ENCODE peak calls at places on chromosome 5, in nine cellular contexts. O is nephron progenitor cell, B is AG04450, U is endothelial cell, P is transverse colon, D is GM12865, J is heart right ventricle, G is foreskin keratinocyte, M is body of pancreas. F is an unnamed sample.

GRCh38 chr5:157549283-157549629 is 26.3 kb downstream of the ADAM19 start:
- DNase-seq in O (no peak), B (no peak), U (no peak), P (no peak), D (no peak), J (no peak), G (no peak), M (no peak), F (no peak)

GRCh38 chr5:37208883-37209808 is 40.0 kb downstream of the CPLANE1 start:
- DNase-seq in O (no peak), B (no peak), U (no peak), P (no peak), D (peak; percentile 64), J (peak; percentile 51), G (no peak), M (no peak), F (peak; percentile 76)

GRCh38 chr5:137667341-137667740 is 68.5 kb downstream of the KLHL3 start:
- DNase-seq in O (no peak), B (no peak), U (no peak), P (no peak), D (no peak), J (no peak), G (no peak), M (no peak), F (no peak)

GRCh38 chr5:56700711-56701110 is 114.6 kb upstream of the MAP3K1 start:
- DNase-seq in O (no peak), B (no peak), U (no peak), P (no peak), D (no peak), J (no peak), G (no peak), M (no peak), F (no peak)

GRCh38 chr5:171357843-171358242 is 29.8 kb upstream of the NPM1 start:
- DNase-seq in O (no peak), B (no peak), U (no peak), P (no peak), D (no peak), J (no peak), G (no peak), M (no peak), F (no peak)

GRCh38 chr5:135625061-135625460 is 46.3 kb upstream of the CXCL14 start:
- DNase-seq in O (no peak), B (no peak), U (no peak), P (no peak), D (no peak), J (no peak), G (no peak), M (no peak), F (no peak)

GRCh38 chr5:93582677-93583524 is at the start of gene NR2F1:
- DNase-seq in O (peak; percentile 80), B (peak; percentile 99), U (no peak), P (peak; percentile 55), D (peak; percentile 57), J (peak; percentile 36), G (no peak), M (peak; percentile 67), F (peak; percentile 47)

GRCh38 chr5:149062371-149063016 is 368 bp downstream of the SH3TC2 start:
- DNase-seq in O (no peak), B (no peak), U (peak; percentile 8), P (peak; percentile 45), D (no peak), J (peak; percentile 71), G (peak; percentile 97), M (no peak), F (no peak)

GRCh38 chr5:86095106-86095505 is 522.6 kb upstream of the COX7C start:
- DNase-seq in O (no peak), B (no peak), U (no peak), P (no peak), D (no peak), J (no peak), G (no peak), M (no peak), F (no peak)

GRCh38 chr5:14216902-14217301 is 73.8 kb downstream of the TRIO start:
- DNase-seq in O (no peak), B (no peak), U (no peak), P (no peak), D (no peak), J (no peak), G (no peak), M (no peak), F (no peak)

GRCh38 chr5:73633060-73633459 is 7.1 kb downstream of the ARHGEF28 start:
- DNase-seq in O (no peak), B (no peak), U (no peak), P (no peak), D (peak; percentile 51), J (no peak), G (no peak), M (no peak), F (no peak)

GRCh38 chr5:64229163-64229774 is 63.6 kb downstream of the RNF180 start:
- DNase-seq in O (no peak), B (no peak), U (no peak), P (no peak), D (peak; percentile 23), J (no peak), G (no peak), M (no peak), F (peak; percentile 66)

GRCh38 chr5:168699002-168699401 is 119.8 kb upstream of the PANK3 start:
- DNase-seq in O (no peak), B (no peak), U (no peak), P (no peak), D (no peak), J (peak; percentile 55), G (no peak), M (no peak), F (no peak)

GRCh38 chr5:76622076-76622475 is 1.1 kb downstream of the F2RL2 start:
- DNase-seq in O (no peak), B (no peak), U (no peak), P (no peak), D (no peak), J (no peak), G (no peak), M (no peak), F (no peak)

GRCh38 chr5:124365491-124365890 is 380.9 kb downstream of the ZNF608 start:
- DNase-seq in O (peak; percentile 8), B (no peak), U (no peak), P (no peak), D (no peak), J (no peak), G (no peak), M (no peak), F (no peak)

GRCh38 chr5:62268239-62268638 is 37.8 kb upstream of the KIF2A start:
- DNase-seq in O (no peak), B (no peak), U (no peak), P (no peak), D (no peak), J (no peak), G (peak; percentile 72), M (peak; percentile 54), F (no peak)

GRCh38 chr5:72658161-72658560 is 151.0 kb upstream of the ZNF366 start:
- DNase-seq in O (no peak), B (no peak), U (no peak), P (no peak), D (no peak), J (no peak), G (peak; percentile 14), M (no peak), F (no peak)

GRCh38 chr5:40446910-40447309 is 232.8 kb upstream of the PTGER4 start:
- DNase-seq in O (no peak), B (peak; percentile 56), U (no peak), P (no peak), D (no peak), J (no peak), G (peak; percentile 91), M (no peak), F (no peak)

GRCh38 chr5:6979061-6979460 is 265.8 kb downstream of the TENT4A start:
- DNase-seq in O (no peak), B (no peak), U (no peak), P (no peak), D (no peak), J (no peak), G (no peak), M (no peak), F (no peak)

GRCh38 chr5:124732891-124733670 is 13.4 kb downstream of the ZNF608 start:
- DNase-seq in O (no peak), B (no peak), U (no peak), P (no peak), D (no peak), J (no peak), G (no peak), M (no peak), F (no peak)

GRCh38 chr5:2710910-2711309 is 40.6 kb downstream of the IRX2 start:
- DNase-seq in O (no peak), B (no peak), U (no peak), P (no peak), D (no peak), J (no peak), G (no peak), M (no peak), F (no peak)

GRCh38 chr5:35954175-35954574 is 15.8 kb upstream of the CAPSL start:
- DNase-seq in O (peak; percentile 3), B (no peak), U (no peak), P (no peak), D (no peak), J (no peak), G (no peak), M (no peak), F (no peak)

GRCh38 chr5:174402224-174402812 is 322.1 kb upstream of the MSX2 start:
- DNase-seq in O (no peak), B (no peak), U (no peak), P (no peak), D (no peak), J (no peak), G (no peak), M (no peak), F (no peak)
- TF ChIP-seq CTCF in O (no peak), B (peak; percentile 21), U (no peak), P (no peak), D (no peak), J (no peak), G (peak; percentile 26), M (no peak), F (no peak)

GRCh38 chr5:159963967-159964366 is 45.0 kb upstream of the TTC1 start:
- DNase-seq in O (no peak), B (no peak), U (no peak), P (no peak), D (no peak), J (no peak), G (no peak), M (no peak), F (no peak)
- TF ChIP-seq CTCF in O (no peak), B (no peak), U (no peak), P (no peak), D (no peak), J (no peak), G (no peak), M (no peak), F (no peak)

DNA sequence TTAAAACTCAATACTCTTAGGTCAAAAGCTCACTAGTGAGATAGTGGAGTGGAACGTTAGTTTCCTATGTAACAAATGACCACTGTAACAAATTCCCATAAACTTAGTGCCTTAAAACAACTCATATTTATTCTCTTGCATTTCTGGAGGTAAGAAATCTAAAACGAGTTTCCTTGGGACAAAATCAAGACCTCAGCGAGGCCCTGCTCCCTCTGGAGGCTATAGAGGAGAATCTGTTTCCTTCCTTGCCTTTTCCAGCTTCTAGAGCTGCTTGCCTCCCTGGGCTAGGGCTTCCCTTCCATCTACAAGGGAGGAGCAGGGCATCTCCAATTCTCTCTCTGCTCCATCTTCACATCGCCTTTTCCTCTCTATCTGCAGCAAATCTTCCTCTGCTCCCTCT is 32.0 kb downstream of the SEMA5A start:
- DNase-seq in O (no peak), B (no peak), U (no peak), P (no peak), D (no peak), J (no peak), G (no peak), M (no peak), F (no peak)
- TF ChIP-seq CTCF in O (peak; percentile 10), B (peak; percentile 56), U (peak; percentile 24), P (no peak), D (no peak), J (peak; percentile 30), G (peak; percentile 40), M (no peak), F (no peak)

GRCh38 chr5:1511651-1512540 is 11.9 kb downstream of the LPCAT1 start:
- DNase-seq in O (no peak), B (no peak), U (no peak), P (peak; percentile 7), D (peak; percentile 47), J (no peak), G (no peak), M (peak; percentile 7), F (no peak)
- TF ChIP-seq CTCF in O (no peak), B (peak; percentile 19), U (no peak), P (no peak), D (peak; percentile 33), J (no peak), G (peak; percentile 45), M (no peak), F (peak; percentile 45)

F was measured in GM13976.